ENCODE peak calls at places on chromosomes 7 and 10, in five cellular contexts. Z, D, I, L and S are unnamed samples.
A peak's percentile ranks its signal among the peaks of the same experiment; 100 is the strongest.

GRCh38 chr7:75631711-75632110 is 107.0 kb downstream of the HIP1 start:
- DNase-seq in D (no peak), L (no peak), I (no peak), Z (no peak), S (no peak)

GRCh38 chr7:64515330-64515729 is 47.5 kb downstream of the ZNF680 start:
- DNase-seq in L (no peak), D (no peak), Z (no peak), I (no peak), S (no peak)

GRCh38 chr10:87960230-87960629 is 96.8 kb downstream of the PTEN start:
- DNase-seq in D (no peak), I (no peak), L (no peak), Z (no peak), S (no peak)

GRCh38 chr7:50953303-50953702 is 170.6 kb upstream of the GRB10 start:
- DNase-seq in L (no peak), I (no peak), D (no peak), Z (no peak), S (no peak)

GRCh38 chr10:13699216-13699615 is 112.5 kb downstream of the PRPF18 start:
- DNase-seq in I (no peak), D (no peak), Z (no peak), L (no peak), S (no peak)

GRCh38 chr10:78549536-78549935 is 515.9 kb downstream of the RPS24 start:
- DNase-seq in Z (peak; percentile 81), L (no peak), I (no peak), D (no peak), S (no peak)

GRCh38 chr10:121596668-121597503 is 1.4 kb downstream of the FGFR2 start:
- DNase-seq in L (peak; percentile 72), Z (peak; percentile 38), D (peak; percentile 73), I (no peak), S (no peak)

GRCh38 chr7:37921340-37921805 is 933 bp downstream of the EPDR1 start:
- DNase-seq in Z (peak; percentile 62), D (peak; percentile 62), I (no peak), L (peak; percentile 32), S (no peak)

GRCh38 chr7:136868496-136869005 is at the start of gene CHRM2:
- DNase-seq in D (no peak), I (peak; percentile 60), Z (peak; percentile 59), L (no peak), S (no peak)

GRCh38 chr7:77409005-77409738 is 7.0 kb downstream of the GSAP start:
- DNase-seq in I (no peak), D (no peak), Z (no peak), L (no peak), S (no peak)

GRCh38 chr7:124713086-124713485 is 52.5 kb downstream of the GPR37 start:
- DNase-seq in Z (no peak), L (no peak), D (no peak), I (no peak), S (no peak)

GRCh38 chr10:119502214-119502613 is 40.3 kb downstream of the RGS10 start:
- DNase-seq in Z (no peak), L (no peak), D (no peak), I (no peak), S (no peak)

GRCh38 chr10:132172091-132173066 is 14.4 kb upstream of the DPYSL4 start:
- DNase-seq in L (no peak), D (no peak), I (no peak), Z (no peak), S (no peak)

GRCh38 chr7:78090616-78091015 is 292.0 kb downstream of the PHTF2 start:
- DNase-seq in D (no peak), Z (no peak), I (no peak), L (no peak), S (no peak)

GRCh38 chr10:13845897-13846296 is 259.1 kb downstream of the PRPF18 start:
- DNase-seq in Z (no peak), L (no peak), I (no peak), D (no peak), S (no peak)

GRCh38 chr7:3924277-3924676 is 623.2 kb downstream of the SDK1 start:
- DNase-seq in D (no peak), L (no peak), Z (no peak), I (no peak), S (no peak)

GRCh38 chr7:8923164-8923806 is 489.9 kb downstream of the NXPH1 start:
- DNase-seq in Z (no peak), I (no peak), D (no peak), L (no peak), S (no peak)